ENCODE peak calls at places on chromosomes 7 and 10, in seven cellular contexts. R is A549; I is PC-3; D is CD8-positive, alpha-beta memory T cell; F is GM23248; T is heart right ventricle; P is mammary epithelial cell. N is an unnamed sample. For H3K9me3, the result is how much of the 10 kb centered on the place peaks cover.

GRCh38 chr7:150587551-150587950 is 20.4 kb downstream of the GIMAP4 start:
- DNase-seq in R (no peak), I (no peak), D (no peak), F (no peak), T (no peak), P (no peak), N (no peak)

GRCh38 chr7:97499204-97499603 is 232.7 kb upstream of the TAC1 start:
- DNase-seq in R (peak), I (peak), D (no peak), F (peak), T (no peak), P (peak), N (peak)

GRCh38 chr7:50739744-50740455 is 42.8 kb downstream of the GRB10 start:
- DNase-seq in R (no peak), I (no peak), D (peak), F (peak), T (no peak), P (no peak), N (no peak)

GRCh38 chr7:117666689-117667088 is 186.9 kb downstream of the CFTR start:
- DNase-seq in R (no peak), I (no peak), D (no peak), F (no peak), T (no peak), P (no peak), N (no peak)

GRCh38 chr7:4234886-4235285 is 447.2 kb upstream of the FOXK1 start:
- DNase-seq in R (no peak), I (no peak), D (no peak), F (no peak), T (no peak), P (no peak), N (no peak)

GRCh38 chr10:98088186-98088971 is 46.1 kb upstream of the R3HCC1L start:
- DNase-seq in R (no peak), I (no peak), D (no peak), F (peak), T (peak), P (no peak), N (no peak)

GRCh38 chr7:100888529-100888987 is 957 bp downstream of the UFSP1 start:
- DNase-seq in R (no peak), I (no peak), D (no peak), F (peak), T (no peak), P (no peak), N (no peak)

GRCh38 chr10:73875139-73875475 is 752 bp upstream of the CAMK2G start:
- DNase-seq in R (no peak), I (no peak), D (no peak), F (no peak), T (no peak), P (no peak), N (no peak)

GRCh38 chr7:17016402-17017010 is 134.7 kb upstream of the AGR3 start:
- DNase-seq in R (no peak), I (no peak), D (no peak), F (no peak), T (no peak), P (no peak), N (no peak)

GRCh38 chr10:122419890-122420623 is 34.4 kb upstream of the ARMS2 start:
- DNase-seq in R (no peak), I (no peak), D (no peak), F (peak), T (no peak), P (peak), N (no peak)

GRCh38 chr10:119323085-119323670 is 115.8 kb downstream of the GRK5 start:
- DNase-seq in R (no peak), I (no peak), D (no peak), F (no peak), T (no peak), P (no peak), N (no peak)
- H3K27ac ChIP-seq in R (peak), I (no peak), D (no peak), F (no peak), T (no peak), P (no peak), N (no peak)

GRCh38 chr10:15546606-15547005 is 173.1 kb downstream of the ITGA8 start:
- DNase-seq in R (no peak), I (no peak), D (no peak), F (no peak), T (no peak), P (no peak), N (no peak)
- H3K9me3 ChIP-seq in R (under half), I (under half), D (under half), F (under half), T (under half), P (under half), N (under half)

DNA sequence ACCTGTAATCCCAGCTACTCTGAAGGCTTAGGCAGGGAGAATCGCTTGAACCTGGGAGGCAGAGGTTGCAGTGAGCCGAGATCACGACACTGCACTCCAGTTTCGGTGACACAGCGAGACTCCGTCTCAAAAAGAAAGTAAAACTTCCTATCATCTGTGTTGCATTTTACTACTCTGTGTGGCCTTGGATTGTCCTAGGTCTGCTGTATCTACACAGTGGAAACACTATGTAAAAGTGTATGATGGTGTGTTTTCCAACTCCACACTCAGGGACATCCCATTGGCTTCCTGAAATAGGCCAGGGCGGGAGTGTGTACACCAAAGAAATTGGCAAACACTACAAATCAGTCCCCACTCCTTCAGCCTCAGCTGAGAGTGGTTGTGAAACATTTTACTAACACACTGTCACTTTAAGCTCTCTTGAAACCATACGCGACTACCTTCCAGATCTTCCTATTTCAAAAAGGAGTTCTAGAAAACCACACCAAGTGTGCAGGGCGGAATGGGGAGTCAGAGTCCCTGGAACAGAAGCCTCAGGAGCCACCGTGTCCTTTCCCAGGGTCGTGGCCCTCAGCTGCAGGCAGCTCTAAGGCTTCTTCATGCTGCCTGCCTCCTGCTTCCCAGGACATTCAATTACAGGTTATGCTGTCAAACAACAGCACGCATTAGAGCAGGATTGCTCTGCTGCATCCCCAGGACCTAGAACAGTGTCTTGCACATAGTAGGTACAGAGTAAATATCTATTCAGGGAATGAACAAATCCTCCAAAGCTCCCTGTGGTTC is 275.4 kb downstream of the PARD3 start:
- DNase-seq in R (peak), I (no peak), D (no peak), F (peak), T (peak), P (no peak), N (no peak)
- H3K4me3 ChIP-seq in R (peak), I (no peak), D (no peak), F (peak), T (peak), P (no peak), N (no peak)

DNA sequence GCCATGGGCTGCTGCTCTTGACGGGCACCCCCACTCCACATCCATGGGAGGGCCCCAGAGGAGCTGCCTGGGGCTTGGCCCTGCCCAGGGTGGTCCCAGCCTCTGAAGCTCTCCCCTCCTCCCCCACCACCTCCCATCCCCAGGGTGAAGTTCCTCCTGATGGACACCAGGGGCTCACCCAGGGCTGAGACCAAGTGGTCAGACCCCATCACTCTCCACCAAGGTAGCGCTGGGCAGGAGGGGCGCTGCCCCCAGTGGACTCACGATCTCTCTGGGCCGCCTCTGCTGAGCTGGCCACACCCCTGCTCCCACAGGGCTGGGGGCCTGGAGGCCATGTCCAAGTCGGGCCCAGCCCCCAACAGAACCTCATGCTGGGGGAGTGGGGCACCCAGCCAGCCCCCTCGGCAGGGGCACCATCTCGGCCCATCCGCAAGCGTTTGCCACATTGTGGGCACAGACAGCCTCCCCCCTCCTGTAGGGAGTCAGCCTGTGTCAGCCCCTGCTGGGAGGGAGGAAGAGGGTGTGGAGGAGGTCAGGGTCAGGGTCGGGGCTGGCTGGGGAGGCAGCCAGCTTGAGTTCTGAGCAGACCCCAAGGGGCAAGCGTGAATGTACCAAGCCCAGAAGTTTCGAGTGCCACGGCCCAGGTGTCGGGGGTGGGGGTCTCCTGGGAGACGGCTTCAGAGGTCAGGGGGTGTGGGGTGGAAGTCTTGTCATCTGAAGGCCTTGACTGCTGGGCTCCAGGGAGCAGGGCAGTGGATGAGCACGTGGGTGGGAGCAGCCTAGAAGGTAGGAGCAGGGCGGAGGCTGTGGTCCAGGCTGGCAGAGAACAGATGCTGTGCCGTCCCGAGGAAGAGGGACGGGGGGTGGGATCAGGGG is 2.8 kb downstream of the UPK3B start:
- DNase-seq in R (peak), I (peak), D (no peak), F (peak), T (no peak), P (no peak), N (peak)
- H3K27ac ChIP-seq in R (peak), I (peak), D (no peak), F (no peak), T (no peak), P (no peak), N (no peak)

GRCh38 chr7:209846-210245 is 17.5 kb downstream of the FAM20C start:
- DNase-seq in R (no peak), I (no peak), D (no peak), F (no peak), T (no peak), P (no peak), N (no peak)
- H3K9me3 ChIP-seq in R (under half), I (under half), D (under half), F (under half), T (under half), P (under half), N (under half)

DNA sequence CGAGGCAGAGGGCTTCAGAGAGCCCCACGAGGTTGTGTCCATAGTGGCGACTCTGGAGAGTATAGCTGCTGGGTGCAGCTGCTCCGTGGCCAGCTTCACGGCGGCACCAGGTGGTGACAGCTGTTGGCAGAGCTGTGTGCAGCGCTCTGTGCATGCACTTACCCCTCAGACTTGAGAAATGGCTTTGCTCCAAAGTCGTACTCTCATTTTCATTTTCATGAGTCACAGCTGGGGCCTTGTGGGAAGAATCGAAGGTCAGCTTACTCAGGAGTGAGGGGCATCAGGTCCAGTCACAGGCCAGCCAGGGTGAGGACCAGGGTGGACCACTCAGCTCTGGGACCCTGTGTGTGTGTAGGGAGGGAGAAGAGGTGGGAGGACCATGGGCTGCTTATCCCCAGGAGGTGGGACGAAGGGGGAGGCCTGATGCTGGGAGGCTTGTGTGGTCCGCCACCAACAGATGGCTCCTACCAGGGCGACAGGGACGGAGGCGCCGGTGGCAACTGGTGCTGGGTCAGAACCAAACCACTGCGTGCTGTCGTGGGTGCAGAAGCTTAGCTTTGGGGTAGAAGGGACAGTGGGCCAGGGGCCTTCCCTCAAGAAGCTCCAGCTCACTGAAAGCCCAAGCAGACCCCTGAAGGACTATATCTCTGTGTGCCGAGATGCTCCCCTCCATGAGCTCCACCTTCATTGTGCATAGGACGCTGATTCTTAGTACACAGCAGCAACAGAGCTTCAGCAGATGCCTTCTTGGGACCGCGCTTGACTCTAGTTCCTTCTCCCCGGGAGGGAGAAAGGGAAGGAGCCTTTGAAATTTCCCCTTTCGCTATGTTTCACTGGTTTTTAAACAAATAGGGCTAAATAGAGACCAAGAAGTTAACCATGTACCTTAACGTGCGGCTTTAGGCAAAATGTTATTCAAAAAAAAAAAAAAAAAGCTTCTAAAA is 225.0 kb downstream of the CELF2 start:
- DNase-seq in R (no peak), I (no peak), D (no peak), F (peak), T (peak), P (no peak), N (no peak)
- H3K4me3 ChIP-seq in R (no peak), I (no peak), D (no peak), F (no peak), T (no peak), P (no peak), N (no peak)